ENCODE peak calls at places on chromosomes 5 and 9, in six cellular contexts. N, I, U, D, O and X are unnamed samples.

GRCh38 chr9:20538956-20539355 is 83.3 kb downstream of the MLLT3 start:
- DNase-seq in N (no peak), D (no peak), U (no peak), I (no peak), O (no peak), X (no peak)

GRCh38 chr9:1880038-1880565 is 135.0 kb upstream of the SMARCA2 start:
- DNase-seq in I (no peak), U (no peak), O (no peak), N (no peak), D (no peak), X (no peak)

GRCh38 chr5:96794757-96795156 is 13.0 kb downstream of the ERAP1 start:
- DNase-seq in O (no peak), D (peak; percentile 19), N (no peak), I (no peak), U (peak; percentile 26), X (no peak)

GRCh38 chr5:168295574-168296201 is 4.2 kb downstream of the WWC1 start:
- DNase-seq in U (no peak), O (no peak), D (no peak), I (peak; percentile 19), N (peak; percentile 84), X (peak; percentile 73)

GRCh38 chr5:152501294-152501693 is 96.2 kb upstream of the NMUR2 start:
- DNase-seq in I (no peak), D (no peak), N (no peak), O (no peak), U (no peak), X (no peak)

GRCh38 chr5:144191998-144192397 is 21.3 kb downstream of the KCTD16 start:
- DNase-seq in N (peak; percentile 83), I (no peak), U (no peak), D (no peak), O (no peak), X (no peak)

GRCh38 chr5:89374818-89375521 is 492.0 kb upstream of the MEF2C start:
- DNase-seq in I (no peak), N (no peak), D (no peak), U (no peak), O (peak; percentile 3), X (no peak)

GRCh38 chr9:92740015-92740408 is 24.6 kb downstream of the BICD2 start:
- DNase-seq in I (no peak), D (no peak), U (no peak), N (peak; percentile 38), O (no peak), X (no peak)

GRCh38 chr9:134693641-134694367 is 52.2 kb downstream of the COL5A1 start:
- DNase-seq in O (no peak), I (no peak), U (no peak), D (no peak), N (no peak), X (no peak)

GRCh38 chr5:16013334-16014065 is 166.1 kb downstream of the MARCHF11 start:
- DNase-seq in N (no peak), I (no peak), U (no peak), D (no peak), O (no peak), X (no peak)

GRCh38 chr5:77748160-77748559 is 28.0 kb downstream of the TBCA start:
- DNase-seq in D (no peak), I (no peak), N (no peak), O (no peak), U (no peak), X (no peak)

GRCh38 chr5:142874537-142874936 is 104.4 kb downstream of the ARHGAP26 start:
- DNase-seq in I (no peak), D (no peak), U (no peak), N (peak; percentile 35), O (no peak), X (peak; percentile 94)

GRCh38 chr9:121198512-121199042 is 3.1 kb downstream of the RAB14 start:
- DNase-seq in U (no peak), D (no peak), O (no peak), N (no peak), I (no peak), X (no peak)

GRCh38 chr9:123208626-123209174 is 59.7 kb downstream of the STRBP start:
- DNase-seq in N (no peak), D (no peak), O (no peak), U (no peak), I (no peak), X (no peak)